ENCODE peak calls at places on chromosome X, in five cellular contexts. X is AG04449, U is GM06990, O is PC-3, L is fibroblast of pulmonary artery. F is an unnamed sample.

GRCh38 chrX:135327299-135327698 is 18.0 kb downstream of the ETDC start:
- DNase-seq in X (peak), U (no peak), O (peak), L (peak), F (peak)

GRCh38 chrX:44785652-44786051 is 58.2 kb upstream of the DUSP21 start:
- DNase-seq in X (peak), U (no peak), O (peak), L (peak), F (peak)

GRCh38 chrX:27321632-27322031 is 141.5 kb downstream of the PPP4R3C start:
- DNase-seq in X (no peak), U (no peak), O (no peak), L (no peak), F (no peak)

GRCh38 chrX:48540015-48540350 is 469 bp downstream of the TBC1D25 start:
- DNase-seq in X (no peak), U (no peak), O (no peak), L (peak), F (peak)

GRCh38 chrX:115940888-115941332 is 229.6 kb upstream of the AGTR2 start:
- DNase-seq in X (no peak), U (peak), O (peak), L (peak), F (peak)

GRCh38 chrX:73561791-73562190 is 1.2 kb upstream of the CHIC1 start:
- DNase-seq in X (no peak), U (no peak), O (no peak), L (peak), F (no peak)

GRCh38 chrX:40105791-40106676 is 8.3 kb upstream of the BCOR start:
- DNase-seq in X (no peak), U (peak), O (peak), L (no peak), F (peak)

GRCh38 chrX:152451731-152451980 is 541 bp upstream of the GABRA3 start:
- DNase-seq in X (no peak), U (no peak), O (no peak), L (no peak), F (no peak)

GRCh38 chrX:45070116-45071007 is 130.3 kb downstream of the DIPK2B start:
- DNase-seq in X (no peak), U (peak), O (peak), L (peak), F (peak)

GRCh38 chrX:37077646-37078433 is 69.7 kb downstream of the FAM47C start:
- DNase-seq in X (no peak), U (no peak), O (no peak), L (no peak), F (no peak)

GRCh38 chrX:74736450-74736849 is 122.0 kb upstream of the RLIM start:
- DNase-seq in X (no peak), U (no peak), O (no peak), L (no peak), F (no peak)

GRCh38 chrX:52585892-52586291 is 68.8 kb downstream of the SSX7 start:
- DNase-seq in X (no peak), U (no peak), O (no peak), L (no peak), F (peak)

GRCh38 chrX:39012561-39013209 is 211.4 kb downstream of the MID1IP1 start:
- DNase-seq in X (no peak), U (no peak), O (peak), L (peak), F (no peak)

GRCh38 chrX:110428144-110428543 is 69.5 kb downstream of the RTL9 start:
- DNase-seq in X (no peak), U (no peak), O (no peak), L (no peak), F (no peak)

GRCh38 chrX:44101300-44101699 is 128.1 kb upstream of the NDP start:
- DNase-seq in X (no peak), U (no peak), O (peak), L (peak), F (peak)

GRCh38 chrX:13087322-13088154 is 43.1 kb upstream of the FAM9C start:
- DNase-seq in X (no peak), U (peak), O (peak), L (peak), F (peak)

GRCh38 chrX:108439961-108440696 is 491 bp downstream of the COL4A5 start:
- DNase-seq in X (no peak), U (peak), O (no peak), L (no peak), F (peak)

GRCh38 chrX:18291006-18291545 is 63.4 kb downstream of the SCML2 start:
- DNase-seq in X (peak), U (no peak), O (no peak), L (peak), F (no peak)

GRCh38 chrX:126137899-126138298 is 28.2 kb downstream of the DCAF12L2 start:
- DNase-seq in X (no peak), U (no peak), O (no peak), L (no peak), F (peak)
- TF ChIP-seq CTCF in X (no peak), U (peak), O (peak), L (no peak), F (peak)

GRCh38 chrX:67044029-67044653 is 405.3 kb upstream of the EDA2R start:
- DNase-seq in X (no peak), U (no peak), O (no peak), L (no peak), F (no peak)
- TF ChIP-seq CTCF in X (no peak), U (no peak), O (no peak), L (no peak), F (no peak)

GRCh38 chrX:132592880-132593279 is 104.0 kb upstream of the MBNL3 start:
- DNase-seq in X (no peak), U (no peak), O (no peak), L (peak), F (no peak)
- TF ChIP-seq CTCF in X (no peak), U (peak), O (peak), L (peak), F (peak)

DNA sequence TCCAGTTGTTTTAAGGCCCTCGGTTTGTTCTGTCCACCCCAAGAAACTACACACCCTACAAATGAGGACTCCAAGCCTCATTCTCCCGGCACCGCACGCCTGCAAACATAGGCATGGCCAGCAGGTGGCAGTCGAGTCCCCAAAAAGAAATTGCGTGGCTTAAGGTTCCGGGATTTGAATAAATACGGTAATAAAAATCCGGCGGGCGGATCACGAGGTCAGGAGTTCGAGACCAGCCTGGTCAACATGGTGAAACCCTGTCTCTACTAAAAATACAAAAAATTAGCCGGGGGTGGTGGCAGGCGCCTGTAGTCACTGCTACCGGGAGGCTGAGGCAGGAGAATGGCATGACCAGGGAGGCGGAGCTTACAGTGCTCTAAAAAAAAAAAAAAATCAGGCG is 21.8 kb upstream of the CSF2RA start:
- DNase-seq in X (no peak), U (peak), O (peak), L (peak), F (peak)
- TF ChIP-seq CTCF in X (peak), U (peak), O (peak), L (peak), F (peak)

GRCh38 chrX:4277122-4277521 is 563.7 kb upstream of the PRKX start:
- DNase-seq in X (no peak), U (no peak), O (peak), L (no peak), F (no peak)
- TF ChIP-seq CTCF in X (no peak), U (peak), O (peak), L (no peak), F (no peak)

F was measured in MCF 10A.